ENCODE peak calls at places on chromosomes 1 and 21, in six cellular contexts. U is upper lobe of right lung, S is NCI-H345, O is AG09319, T is GM23248, H is fibroblast of mammary gland. B is an unnamed sample.

GRCh38 chr1:16138772-16139221 is 17.1 kb downstream of the EPHA2 start:
- DNase-seq in U (no peak), S (no peak), H (no peak), O (no peak), T (peak), B (no peak)

GRCh38 chr21:33901421-33902288 is 13.9 kb downstream of the ATP5PO start:
- DNase-seq in O (no peak), U (no peak), S (peak), T (peak), H (peak), B (peak)

GRCh38 chr1:108897865-108898720 is 21.3 kb downstream of the GPSM2 start:
- DNase-seq in S (peak), H (peak), O (no peak), T (peak), U (no peak), B (peak)

GRCh38 chr21:17003221-17003620 is 509.6 kb upstream of the CXADR start:
- DNase-seq in U (no peak), H (peak), S (no peak), T (peak), O (peak), B (no peak)

GRCh38 chr21:20998886-20999285 is 677 bp downstream of the NCAM2 start:
- DNase-seq in H (no peak), T (peak), S (no peak), O (no peak), U (no peak), B (no peak)

GRCh38 chr1:94326329-94326728 is 88.9 kb upstream of the ARHGAP29 start:
- DNase-seq in U (no peak), T (peak), S (no peak), O (no peak), H (no peak), B (no peak)

GRCh38 chr21:39666681-39667315 is 54.1 kb downstream of the B3GALT5 start:
- DNase-seq in U (peak), T (no peak), H (no peak), O (no peak), S (no peak), B (no peak)

GRCh38 chr1:110936567-110936966 is 27.2 kb downstream of the LRIF1 start:
- DNase-seq in U (no peak), T (no peak), H (no peak), O (no peak), S (no peak), B (no peak)

GRCh38 chr1:231872461-231872910 is 245.9 kb downstream of the DISC1 start:
- DNase-seq in O (peak), H (peak), U (no peak), T (peak), S (no peak), B (no peak)

GRCh38 chr1:27430903-27431653 is 38.7 kb downstream of the GPR3 start:
- DNase-seq in H (peak), T (peak), S (no peak), O (no peak), U (no peak), B (peak)

GRCh38 chr21:39121600-39122355 is 61.5 kb downstream of the PSMG1 start:
- DNase-seq in T (no peak), S (no peak), O (no peak), U (no peak), H (no peak), B (no peak)

GRCh38 chr1:15706751-15707150 is 22.6 kb downstream of the PLEKHM2 start:
- DNase-seq in U (peak), H (no peak), S (no peak), O (no peak), T (no peak), B (no peak)

GRCh38 chr1:184555665-184556641 is 169.1 kb downstream of the C1orf21 start:
- DNase-seq in S (no peak), T (no peak), H (no peak), O (no peak), U (no peak), B (no peak)

GRCh38 chr21:46000731-46001641 is 19.4 kb downstream of the COL6A1 start:
- DNase-seq in S (no peak), U (no peak), O (no peak), H (peak), T (peak), B (no peak)

GRCh38 chr1:226784081-226785049 is 45.3 kb upstream of the ITPKB start:
- DNase-seq in T (no peak), O (no peak), U (no peak), S (peak), H (peak), B (no peak)

GRCh38 chr1:54906586-54906985 is 19.6 kb upstream of the DHCR24 start:
- DNase-seq in H (no peak), S (no peak), O (no peak), U (no peak), T (no peak), B (no peak)

GRCh38 chr1:64894438-64895196 is 71.7 kb downstream of the JAK1 start:
- DNase-seq in U (no peak), O (no peak), H (no peak), T (no peak), S (no peak), B (no peak)

GRCh38 chr21:45308211-45309068 is 20.7 kb upstream of the POFUT2 start:
- DNase-seq in S (no peak), U (peak), O (no peak), H (peak), T (no peak), B (no peak)

GRCh38 chr21:33980276-33980916 is 64.8 kb upstream of the ATP5PO start:
- DNase-seq in U (no peak), S (no peak), H (peak), O (no peak), T (no peak), B (no peak)

GRCh38 chr1:111515291-111516007 is 12.0 kb upstream of the ADORA3 start:
- DNase-seq in O (no peak), S (no peak), U (peak), T (peak), H (peak), B (peak)

GRCh38 chr1:248831842-248832241 is 6.1 kb upstream of the SH3BP5L start:
- DNase-seq in H (no peak), S (no peak), O (no peak), U (no peak), T (no peak), B (no peak)

GRCh38 chr1:154221815-154222081 is 993 bp downstream of the UBAP2L start:
- DNase-seq in S (no peak), H (peak), U (no peak), T (peak), O (no peak), B (peak)

GRCh38 chr1:935751-936231 is 12.1 kb downstream of the SAMD11 start:
- DNase-seq in S (peak), T (peak), H (no peak), U (no peak), O (no peak), B (no peak)

GRCh38 chr1:16112558-16113555 is 39.4 kb upstream of the FAM131C start:
- DNase-seq in O (no peak), U (no peak), T (no peak), S (no peak), H (no peak), B (no peak)

GRCh38 chr1:83583351-83584014 is 415.4 kb downstream of the TTLL7 start:
- DNase-seq in U (no peak), S (peak), O (peak), H (peak), T (peak), B (peak)

GRCh38 chr1:56710646-56711045 is 65.5 kb downstream of the PRKAA2 start:
- DNase-seq in S (no peak), T (peak), O (peak), H (peak), U (no peak), B (no peak)

GRCh38 chr1:31714442-31715096 is 10.8 kb upstream of the COL16A1 start:
- DNase-seq in U (no peak), T (peak), H (peak), S (peak), O (no peak), B (peak)

GRCh38 chr1:224769987-224770693 is 154.0 kb downstream of the CNIH3 start:
- DNase-seq in T (peak), S (no peak), O (peak), H (peak), U (no peak), B (no peak)